ENCODE peak calls at places on chromosomes 6 and 20, in nine cellular contexts. One of them, this sample, is unnamed.

GRCh38 chr6:136676075-136676474 is 116.2 kb downstream of the MAP3K5 start:
- DNase-seq in heart left ventricle: no peak
- DNase-seq in endodermal cell: no peak
- DNase-seq in fibroblast of mammary gland: no peak
- DNase-seq in psoas muscle: no peak
- DNase-seq in WTC11: no peak
- DNase-seq in left lung: no peak
- DNase-seq in mammary epithelial cell: peak; percentile 81
- DNase-seq in neural progenitor cell: no peak
- DNase-seq in this sample: no peak

GRCh38 chr6:149234051-149234962 is 83.2 kb upstream of the TAB2 start:
- DNase-seq in heart left ventricle: no peak
- DNase-seq in endodermal cell: no peak
- DNase-seq in fibroblast of mammary gland: peak; percentile 51
- DNase-seq in psoas muscle: no peak
- DNase-seq in WTC11: no peak
- DNase-seq in left lung: no peak
- DNase-seq in mammary epithelial cell: peak; percentile 86
- DNase-seq in neural progenitor cell: no peak
- DNase-seq in this sample: no peak

GRCh38 chr6:157184202-157185015 is 138.9 kb downstream of the TMEM242 start:
- DNase-seq in heart left ventricle: peak; percentile 73
- DNase-seq in endodermal cell: peak; percentile 94
- DNase-seq in fibroblast of mammary gland: peak; percentile 58
- DNase-seq in psoas muscle: peak; percentile 82
- DNase-seq in WTC11: peak; percentile 85
- DNase-seq in left lung: peak; percentile 86
- DNase-seq in mammary epithelial cell: peak; percentile 57
- DNase-seq in neural progenitor cell: peak; percentile 80
- DNase-seq in this sample: peak; percentile 70

GRCh38 chr6:158332237-158332636 is 20.0 kb downstream of the TULP4 start:
- DNase-seq in heart left ventricle: no peak
- DNase-seq in endodermal cell: no peak
- DNase-seq in fibroblast of mammary gland: no peak
- DNase-seq in psoas muscle: no peak
- DNase-seq in WTC11: no peak
- DNase-seq in left lung: no peak
- DNase-seq in mammary epithelial cell: no peak
- DNase-seq in neural progenitor cell: no peak
- DNase-seq in this sample: no peak

GRCh38 chr6:147205690-147206600 is 1.7 kb downstream of the STXBP5 start:
- DNase-seq in heart left ventricle: peak; percentile 34
- DNase-seq in endodermal cell: no peak
- DNase-seq in fibroblast of mammary gland: peak; percentile 78
- DNase-seq in psoas muscle: no peak
- DNase-seq in WTC11: no peak
- DNase-seq in left lung: no peak
- DNase-seq in mammary epithelial cell: peak; percentile 71
- DNase-seq in neural progenitor cell: peak; percentile 11
- DNase-seq in this sample: no peak

GRCh38 chr6:141700836-141701235 is 431.9 kb upstream of the GJE1 start:
- DNase-seq in heart left ventricle: no peak
- DNase-seq in endodermal cell: no peak
- DNase-seq in fibroblast of mammary gland: no peak
- DNase-seq in psoas muscle: no peak
- DNase-seq in WTC11: no peak
- DNase-seq in left lung: no peak
- DNase-seq in mammary epithelial cell: no peak
- DNase-seq in neural progenitor cell: no peak
- DNase-seq in this sample: no peak

GRCh38 chr20:38804682-38805501 is 605 bp upstream of the PPP1R16B start:
- DNase-seq in heart left ventricle: no peak
- DNase-seq in endodermal cell: peak; percentile 84
- DNase-seq in fibroblast of mammary gland: no peak
- DNase-seq in psoas muscle: peak; percentile 58
- DNase-seq in WTC11: peak; percentile 48
- DNase-seq in left lung: no peak
- DNase-seq in mammary epithelial cell: no peak
- DNase-seq in neural progenitor cell: peak; percentile 91
- DNase-seq in this sample: no peak

GRCh38 chr6:157533397-157533814 is 152.4 kb downstream of the ZDHHC14 start:
- DNase-seq in heart left ventricle: no peak
- DNase-seq in endodermal cell: peak; percentile 71
- DNase-seq in fibroblast of mammary gland: no peak
- DNase-seq in psoas muscle: no peak
- DNase-seq in WTC11: peak; percentile 72
- DNase-seq in left lung: no peak
- DNase-seq in mammary epithelial cell: no peak
- DNase-seq in neural progenitor cell: peak; percentile 77
- DNase-seq in this sample: peak; percentile 26

GRCh38 chr6:16989382-16989781 is 112.5 kb upstream of the STMND1 start:
- DNase-seq in heart left ventricle: no peak
- DNase-seq in endodermal cell: no peak
- DNase-seq in fibroblast of mammary gland: no peak
- DNase-seq in psoas muscle: no peak
- DNase-seq in WTC11: no peak
- DNase-seq in left lung: no peak
- DNase-seq in mammary epithelial cell: no peak
- DNase-seq in neural progenitor cell: no peak
- DNase-seq in this sample: no peak

GRCh38 chr6:47407295-47408281 is 70.0 kb upstream of the CD2AP start:
- DNase-seq in heart left ventricle: no peak
- DNase-seq in endodermal cell: no peak
- DNase-seq in fibroblast of mammary gland: no peak
- DNase-seq in psoas muscle: no peak
- DNase-seq in WTC11: no peak
- DNase-seq in left lung: no peak
- DNase-seq in mammary epithelial cell: peak; percentile 11
- DNase-seq in neural progenitor cell: no peak
- DNase-seq in this sample: no peak

GRCh38 chr6:161228096-161228495 is 45.8 kb downstream of the AGPAT4 start:
- DNase-seq in heart left ventricle: no peak
- DNase-seq in endodermal cell: no peak
- DNase-seq in fibroblast of mammary gland: peak; percentile 85
- DNase-seq in psoas muscle: peak; percentile 68
- DNase-seq in WTC11: no peak
- DNase-seq in left lung: no peak
- DNase-seq in mammary epithelial cell: no peak
- DNase-seq in neural progenitor cell: no peak
- DNase-seq in this sample: no peak

GRCh38 chr6:161230339-161230738 is 43.5 kb downstream of the AGPAT4 start:
- DNase-seq in heart left ventricle: no peak
- DNase-seq in endodermal cell: no peak
- DNase-seq in fibroblast of mammary gland: no peak
- DNase-seq in psoas muscle: no peak
- DNase-seq in WTC11: no peak
- DNase-seq in left lung: no peak
- DNase-seq in mammary epithelial cell: no peak
- DNase-seq in neural progenitor cell: no peak
- DNase-seq in this sample: no peak

GRCh38 chr6:161227004-161227950 is 46.6 kb downstream of the AGPAT4 start:
- DNase-seq in heart left ventricle: no peak
- DNase-seq in endodermal cell: no peak
- DNase-seq in fibroblast of mammary gland: peak; percentile 51
- DNase-seq in psoas muscle: no peak
- DNase-seq in WTC11: no peak
- DNase-seq in left lung: no peak
- DNase-seq in mammary epithelial cell: no peak
- DNase-seq in neural progenitor cell: no peak
- DNase-seq in this sample: no peak

GRCh38 chr6:161226005-161226964 is 47.6 kb downstream of the AGPAT4 start:
- DNase-seq in heart left ventricle: no peak
- DNase-seq in endodermal cell: no peak
- DNase-seq in fibroblast of mammary gland: no peak
- DNase-seq in psoas muscle: no peak
- DNase-seq in WTC11: no peak
- DNase-seq in left lung: no peak
- DNase-seq in mammary epithelial cell: no peak
- DNase-seq in neural progenitor cell: no peak
- DNase-seq in this sample: no peak

GRCh38 chr6:161228911-161229591 is 44.8 kb downstream of the AGPAT4 start:
- DNase-seq in heart left ventricle: no peak
- DNase-seq in endodermal cell: no peak
- DNase-seq in fibroblast of mammary gland: peak; percentile 97
- DNase-seq in psoas muscle: no peak
- DNase-seq in WTC11: no peak
- DNase-seq in left lung: no peak
- DNase-seq in mammary epithelial cell: peak; percentile 62
- DNase-seq in neural progenitor cell: peak; percentile 22
- DNase-seq in this sample: no peak
- TF ChIP-seq CTCF in heart left ventricle: no peak
- TF ChIP-seq CTCF in endodermal cell: no peak
- TF ChIP-seq CTCF in fibroblast of mammary gland: peak; percentile 23
- TF ChIP-seq CTCF in psoas muscle: no peak
- TF ChIP-seq CTCF in WTC11: no peak
- TF ChIP-seq CTCF in left lung: no peak
- TF ChIP-seq CTCF in mammary epithelial cell: no peak
- TF ChIP-seq CTCF in neural progenitor cell: no peak
- TF ChIP-seq CTCF in this sample: no peak

GRCh38 chr6:107550906-107551305 is 61.0 kb downstream of the SOBP start:
- DNase-seq in heart left ventricle: no peak
- DNase-seq in endodermal cell: no peak
- DNase-seq in fibroblast of mammary gland: no peak
- DNase-seq in psoas muscle: no peak
- DNase-seq in WTC11: no peak
- DNase-seq in left lung: no peak
- DNase-seq in mammary epithelial cell: no peak
- DNase-seq in neural progenitor cell: no peak
- DNase-seq in this sample: no peak
- TF ChIP-seq CTCF in heart left ventricle: no peak
- TF ChIP-seq CTCF in endodermal cell: no peak
- TF ChIP-seq CTCF in fibroblast of mammary gland: no peak
- TF ChIP-seq CTCF in psoas muscle: no peak
- TF ChIP-seq CTCF in WTC11: no peak
- TF ChIP-seq CTCF in left lung: no peak
- TF ChIP-seq CTCF in mammary epithelial cell: no peak
- TF ChIP-seq CTCF in neural progenitor cell: no peak
- TF ChIP-seq CTCF in this sample: no peak

DNA sequence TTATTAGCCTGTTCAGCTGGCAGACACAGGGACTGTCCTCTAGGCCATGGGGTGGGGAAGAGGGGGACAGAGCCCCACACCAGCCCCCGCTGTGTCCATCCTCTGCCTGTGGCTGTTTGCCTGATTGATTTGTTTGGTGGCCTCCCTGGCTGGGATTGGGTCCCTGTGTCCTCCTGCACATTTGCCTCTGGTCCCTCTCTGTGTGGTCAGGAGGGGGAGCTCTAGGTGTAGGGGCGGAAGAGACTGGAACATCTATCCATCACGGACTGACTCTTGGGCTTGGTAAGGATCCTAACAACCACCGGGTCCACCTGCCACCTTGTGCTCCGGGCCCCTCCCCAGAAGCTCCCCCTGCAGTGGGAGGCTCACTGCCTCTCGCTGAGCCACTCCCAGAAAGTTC is 38.4 kb upstream of the CCDC167 start:
- DNase-seq in heart left ventricle: no peak
- DNase-seq in endodermal cell: peak; percentile 86
- DNase-seq in fibroblast of mammary gland: no peak
- DNase-seq in psoas muscle: no peak
- DNase-seq in WTC11: peak; percentile 63
- DNase-seq in left lung: no peak
- DNase-seq in mammary epithelial cell: peak; percentile 35
- DNase-seq in neural progenitor cell: no peak
- DNase-seq in this sample: no peak
- TF ChIP-seq CTCF in heart left ventricle: no peak
- TF ChIP-seq CTCF in endodermal cell: peak; percentile 75
- TF ChIP-seq CTCF in fibroblast of mammary gland: peak; percentile 34
- TF ChIP-seq CTCF in psoas muscle: peak; percentile 15
- TF ChIP-seq CTCF in WTC11: peak; percentile 20
- TF ChIP-seq CTCF in left lung: no peak
- TF ChIP-seq CTCF in mammary epithelial cell: peak; percentile 82
- TF ChIP-seq CTCF in neural progenitor cell: peak; percentile 45
- TF ChIP-seq CTCF in this sample: no peak

GRCh38 chr6:29791162-29791561 is 36.5 kb upstream of the HLA-G start:
- DNase-seq in heart left ventricle: no peak
- DNase-seq in endodermal cell: no peak
- DNase-seq in fibroblast of mammary gland: no peak
- DNase-seq in psoas muscle: no peak
- DNase-seq in WTC11: no peak
- DNase-seq in left lung: no peak
- DNase-seq in mammary epithelial cell: peak; percentile 68
- DNase-seq in neural progenitor cell: no peak
- DNase-seq in this sample: no peak

GRCh38 chr6:29793036-29793356 is 34.6 kb upstream of the HLA-G start:
- DNase-seq in heart left ventricle: no peak
- DNase-seq in endodermal cell: no peak
- DNase-seq in fibroblast of mammary gland: no peak
- DNase-seq in psoas muscle: no peak
- DNase-seq in WTC11: no peak
- DNase-seq in left lung: no peak
- DNase-seq in mammary epithelial cell: no peak
- DNase-seq in neural progenitor cell: no peak
- DNase-seq in this sample: no peak

GRCh38 chr6:29793796-29794195 is 33.8 kb upstream of the HLA-G start:
- DNase-seq in heart left ventricle: no peak
- DNase-seq in endodermal cell: no peak
- DNase-seq in fibroblast of mammary gland: no peak
- DNase-seq in psoas muscle: no peak
- DNase-seq in WTC11: no peak
- DNase-seq in left lung: no peak
- DNase-seq in mammary epithelial cell: no peak
- DNase-seq in neural progenitor cell: no peak
- DNase-seq in this sample: no peak

GRCh38 chr6:29791786-29792122 is 35.9 kb upstream of the HLA-G start:
- DNase-seq in heart left ventricle: no peak
- DNase-seq in endodermal cell: no peak
- DNase-seq in fibroblast of mammary gland: no peak
- DNase-seq in psoas muscle: no peak
- DNase-seq in WTC11: peak; percentile 22
- DNase-seq in left lung: no peak
- DNase-seq in mammary epithelial cell: peak; percentile 63
- DNase-seq in neural progenitor cell: no peak
- DNase-seq in this sample: no peak

DNA sequence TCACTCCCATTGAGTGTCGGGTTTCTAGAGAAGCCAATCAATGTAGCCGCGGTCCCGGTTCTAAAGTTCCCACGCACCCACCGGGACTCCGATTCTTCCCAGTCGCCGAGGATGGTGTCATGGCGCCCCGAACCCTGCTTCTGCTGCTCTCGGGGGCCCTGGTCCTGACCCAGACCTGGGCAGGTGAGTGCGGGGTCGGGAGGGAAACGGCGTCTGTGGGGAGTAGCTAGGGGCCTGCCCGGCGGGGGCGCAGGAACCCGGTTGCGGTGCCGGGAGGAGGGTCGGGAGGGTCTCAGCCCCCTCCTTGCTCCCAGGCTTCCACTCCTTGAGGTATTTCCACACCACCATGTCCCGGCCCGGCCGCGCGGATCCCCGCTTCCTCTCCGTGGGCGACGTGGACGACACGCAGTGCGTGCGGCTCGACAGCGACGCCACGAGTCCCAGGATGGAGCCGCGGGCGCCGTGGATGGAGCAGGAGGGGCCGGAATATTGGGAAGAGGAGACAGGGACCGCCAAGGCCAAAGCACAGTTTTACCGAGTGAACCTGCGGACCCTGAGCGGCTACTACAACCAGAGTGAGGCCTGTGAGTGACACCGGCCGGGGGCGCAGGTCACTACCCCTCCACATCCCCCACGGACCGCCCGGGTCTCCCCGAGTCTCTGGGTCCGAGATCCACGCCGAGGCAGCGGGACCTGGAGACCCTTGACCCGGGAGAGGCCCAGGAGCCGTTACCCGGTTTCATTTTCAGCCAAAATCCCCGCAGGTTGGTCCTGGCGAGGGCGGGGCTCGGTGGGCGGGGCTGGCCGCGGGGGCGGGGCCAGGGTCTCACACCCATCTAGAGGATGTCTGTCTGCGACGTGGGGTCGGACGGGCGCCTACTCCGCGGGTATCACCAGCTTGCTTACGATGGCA is 35.2 kb upstream of the HLA-G start:
- DNase-seq in heart left ventricle: peak; percentile 82
- DNase-seq in endodermal cell: peak; percentile 90
- DNase-seq in fibroblast of mammary gland: peak; percentile 16
- DNase-seq in psoas muscle: peak; percentile 78
- DNase-seq in WTC11: peak; percentile 63
- DNase-seq in left lung: peak; percentile 93
- DNase-seq in mammary epithelial cell: peak; percentile 48
- DNase-seq in neural progenitor cell: peak; percentile 40
- DNase-seq in this sample: peak; percentile 64
- TF ChIP-seq CTCF in heart left ventricle: peak; percentile 38
- TF ChIP-seq CTCF in endodermal cell: peak; percentile 50
- TF ChIP-seq CTCF in fibroblast of mammary gland: peak; percentile 43
- TF ChIP-seq CTCF in psoas muscle: peak; percentile 43
- TF ChIP-seq CTCF in WTC11: no peak
- TF ChIP-seq CTCF in left lung: peak; percentile 53
- TF ChIP-seq CTCF in mammary epithelial cell: peak; percentile 77
- TF ChIP-seq CTCF in neural progenitor cell: peak; percentile 48
- TF ChIP-seq CTCF in this sample: no peak

This sample was measured in nephron progenitor cell.